ENCODE peak calls at places on chromosomes 2 and 18, in six cellular contexts. One of them, this sample, is unnamed.

GRCh38 chr18:48342125-48342524 is 67.1 kb downstream of the ZBTB7C start:
- DNase-seq in spleen: peak
- DNase-seq in HTR-8/SVneo: no peak
- DNase-seq in Calu3: no peak
- DNase-seq in B cell: no peak
- DNase-seq in PC-3: no peak
- DNase-seq in this sample: no peak

GRCh38 chr2:104915107-104915793 is 61.3 kb downstream of the POU3F3 start:
- DNase-seq in B cell: no peak
- DNase-seq in HTR-8/SVneo: no peak
- DNase-seq in PC-3: no peak
- DNase-seq in Calu3: no peak
- DNase-seq in spleen: no peak
- DNase-seq in this sample: no peak

GRCh38 chr2:19435815-19436214 is 77.4 kb upstream of the OSR1 start:
- DNase-seq in Calu3: no peak
- DNase-seq in B cell: no peak
- DNase-seq in spleen: no peak
- DNase-seq in PC-3: no peak
- DNase-seq in HTR-8/SVneo: peak
- DNase-seq in this sample: no peak

GRCh38 chr2:239727182-239727775 is 297.9 kb downstream of the NDUFA10 start:
- DNase-seq in B cell: no peak
- DNase-seq in PC-3: no peak
- DNase-seq in Calu3: no peak
- DNase-seq in HTR-8/SVneo: no peak
- DNase-seq in spleen: no peak
- DNase-seq in this sample: no peak

GRCh38 chr2:122433123-122433754 is 677.8 kb downstream of the TSN start:
- DNase-seq in Calu3: peak
- DNase-seq in PC-3: peak
- DNase-seq in B cell: no peak
- DNase-seq in spleen: no peak
- DNase-seq in HTR-8/SVneo: no peak
- DNase-seq in this sample: no peak

GRCh38 chr2:99808801-99809200 is 319.0 kb upstream of the REV1 start:
- DNase-seq in B cell: no peak
- DNase-seq in PC-3: peak
- DNase-seq in Calu3: no peak
- DNase-seq in spleen: no peak
- DNase-seq in HTR-8/SVneo: no peak
- DNase-seq in this sample: no peak

GRCh38 chr18:45657357-45658335 is 42.4 kb downstream of the SLC14A2 start:
- DNase-seq in PC-3: peak
- DNase-seq in Calu3: no peak
- DNase-seq in B cell: no peak
- DNase-seq in HTR-8/SVneo: no peak
- DNase-seq in spleen: no peak
- DNase-seq in this sample: no peak

GRCh38 chr2:231711677-231712461 is 3.5 kb downstream of the PTMA start:
- DNase-seq in B cell: no peak
- DNase-seq in PC-3: no peak
- DNase-seq in spleen: peak
- DNase-seq in Calu3: no peak
- DNase-seq in HTR-8/SVneo: no peak
- DNase-seq in this sample: no peak

GRCh38 chr18:59561596-59561995 is 135.6 kb downstream of the CCBE1 start:
- DNase-seq in spleen: no peak
- DNase-seq in Calu3: no peak
- DNase-seq in PC-3: no peak
- DNase-seq in HTR-8/SVneo: no peak
- DNase-seq in B cell: no peak
- DNase-seq in this sample: no peak

GRCh38 chr2:42495234-42495581 is 1.4 kb upstream of the KCNG3 start:
- DNase-seq in spleen: no peak
- DNase-seq in B cell: no peak
- DNase-seq in HTR-8/SVneo: no peak
- DNase-seq in Calu3: no peak
- DNase-seq in PC-3: no peak
- DNase-seq in this sample: no peak

GRCh38 chr18:59024829-59025228 is 114.9 kb upstream of the SEC11C start:
- DNase-seq in Calu3: no peak
- DNase-seq in spleen: no peak
- DNase-seq in HTR-8/SVneo: no peak
- DNase-seq in PC-3: no peak
- DNase-seq in B cell: no peak
- DNase-seq in this sample: no peak

GRCh38 chr2:240328526-240328925 is 106.9 kb upstream of the GPC1 start:
- DNase-seq in B cell: no peak
- DNase-seq in HTR-8/SVneo: no peak
- DNase-seq in spleen: no peak
- DNase-seq in PC-3: no peak
- DNase-seq in Calu3: no peak
- DNase-seq in this sample: no peak

GRCh38 chr2:127614731-127615130 is 31.2 kb upstream of the GPR17 start:
- DNase-seq in Calu3: no peak
- DNase-seq in HTR-8/SVneo: no peak
- DNase-seq in PC-3: peak
- DNase-seq in B cell: peak
- DNase-seq in spleen: no peak
- DNase-seq in this sample: peak

GRCh38 chr2:120712180-120712678 is 23.4 kb upstream of the GLI2 start:
- DNase-seq in HTR-8/SVneo: no peak
- DNase-seq in PC-3: no peak
- DNase-seq in B cell: no peak
- DNase-seq in Calu3: no peak
- DNase-seq in spleen: peak
- DNase-seq in this sample: peak

GRCh38 chr18:35276276-35276675 is 13.8 kb downstream of the ZSCAN30 start:
- DNase-seq in PC-3: no peak
- DNase-seq in HTR-8/SVneo: no peak
- DNase-seq in B cell: no peak
- DNase-seq in spleen: no peak
- DNase-seq in Calu3: no peak
- DNase-seq in this sample: no peak

GRCh38 chr2:48932667-48933066 is 177.1 kb upstream of the LHCGR start:
- DNase-seq in B cell: no peak
- DNase-seq in HTR-8/SVneo: no peak
- DNase-seq in Calu3: no peak
- DNase-seq in spleen: no peak
- DNase-seq in PC-3: no peak
- DNase-seq in this sample: no peak

GRCh38 chr2:157107877-157108276 is 149.6 kb upstream of the GALNT5 start:
- DNase-seq in B cell: no peak
- DNase-seq in spleen: no peak
- DNase-seq in PC-3: peak
- DNase-seq in Calu3: peak
- DNase-seq in HTR-8/SVneo: no peak
- DNase-seq in this sample: peak

GRCh38 chr2:85924522-85924921 is 35.7 kb upstream of the ST3GAL5 start:
- DNase-seq in B cell: no peak
- DNase-seq in HTR-8/SVneo: peak
- DNase-seq in Calu3: no peak
- DNase-seq in PC-3: peak
- DNase-seq in spleen: no peak
- DNase-seq in this sample: peak

GRCh38 chr2:221572821-221573429 is 821 bp upstream of the EPHA4 start:
- DNase-seq in spleen: no peak
- DNase-seq in HTR-8/SVneo: peak
- DNase-seq in Calu3: peak
- DNase-seq in B cell: peak
- DNase-seq in PC-3: peak
- DNase-seq in this sample: no peak

GRCh38 chr2:191303349-191304005 is 58.3 kb downstream of the MYO1B start:
- DNase-seq in Calu3: no peak
- DNase-seq in PC-3: no peak
- DNase-seq in spleen: no peak
- DNase-seq in HTR-8/SVneo: no peak
- DNase-seq in B cell: no peak
- DNase-seq in this sample: peak

GRCh38 chr2:19362094-19362649 is 3.7 kb upstream of the OSR1 start:
- DNase-seq in B cell: peak
- DNase-seq in Calu3: no peak
- DNase-seq in spleen: no peak
- DNase-seq in PC-3: peak
- DNase-seq in HTR-8/SVneo: no peak
- DNase-seq in this sample: no peak

This sample was measured in SJCRH30.